ENCODE peak calls at places on chromosomes 2 and 18, in eight cellular contexts. M is pancreas, Q is heart right ventricle, F is breast epithelium, J is colonic mucosa, W is lower lobe of right lung, Y is transverse colon, I is PC-9. L is an unnamed sample. For H3K36me3, the result is how much of the 10 kb centered on the place peaks cover.

GRCh38 chr2:30225131-30225762 is 6.1 kb upstream of the LBH start:
- DNase-seq in M (no peak), Q (peak), F (no peak), J (no peak), W (no peak), Y (peak), I (no peak), L (no peak)

GRCh38 chr2:2707111-2708035 is 376.3 kb upstream of the MYT1L start:
- DNase-seq in M (no peak), Q (no peak), F (no peak), J (no peak), W (no peak), Y (no peak), I (no peak), L (no peak)

GRCh38 chr2:68031546-68032160 is 31.2 kb downstream of the C1D start:
- DNase-seq in M (no peak), Q (no peak), F (no peak), J (no peak), W (no peak), Y (no peak), I (no peak), L (no peak)

GRCh38 chr18:10022365-10022764 is 108.5 kb downstream of the VAPA start:
- DNase-seq in M (no peak), Q (no peak), F (no peak), J (peak), W (no peak), Y (no peak), I (no peak), L (no peak)

GRCh38 chr2:140842110-140842509 is 1288.7 kb downstream of the LRP1B start:
- DNase-seq in M (no peak), Q (no peak), F (no peak), J (no peak), W (no peak), Y (no peak), I (no peak), L (no peak)

GRCh38 chr18:22455425-22456150 is 37.9 kb upstream of the CTAGE1 start:
- DNase-seq in M (no peak), Q (no peak), F (no peak), J (no peak), W (no peak), Y (no peak), I (no peak), L (no peak)

GRCh38 chr2:8026381-8026780 is 655.5 kb upstream of the ID2 start:
- DNase-seq in M (no peak), Q (no peak), F (no peak), J (no peak), W (no peak), Y (no peak), I (no peak), L (no peak)

GRCh38 chr2:239329972-239330572 is 70.7 kb downstream of the HDAC4 start:
- DNase-seq in M (peak), Q (no peak), F (no peak), J (no peak), W (no peak), Y (no peak), I (no peak), L (no peak)

GRCh38 chr2:16508061-16508851 is 157.4 kb downstream of the CYRIA start:
- DNase-seq in M (peak), Q (peak), F (no peak), J (peak), W (peak), Y (peak), I (peak), L (no peak)

GRCh38 chr2:104853926-104854506 is at the start of gene POU3F3:
- DNase-seq in M (no peak), Q (peak), F (no peak), J (peak), W (no peak), Y (peak), I (no peak), L (peak)

GRCh38 chr18:58732471-58732870 is 61.2 kb downstream of the MALT1 start:
- DNase-seq in M (no peak), Q (no peak), F (no peak), J (no peak), W (no peak), Y (no peak), I (no peak), L (no peak)

GRCh38 chr2:189369566-189369965 is 71.7 kb upstream of the WDR75 start:
- DNase-seq in M (no peak), Q (no peak), F (no peak), J (no peak), W (no peak), Y (no peak), I (no peak), L (no peak)

GRCh38 chr18:22136395-22136794 is 33.0 kb upstream of the GATA6 start:
- DNase-seq in M (no peak), Q (no peak), F (no peak), J (peak), W (no peak), Y (no peak), I (no peak), L (peak)

GRCh38 chr2:96528680-96529375 is 7.7 kb upstream of the ARID5A start:
- DNase-seq in M (no peak), Q (no peak), F (no peak), J (no peak), W (no peak), Y (no peak), I (no peak), L (no peak)

GRCh38 chr18:9750606-9751304 is 42.7 kb downstream of the RAB31 start:
- DNase-seq in M (no peak), Q (no peak), F (no peak), J (no peak), W (no peak), Y (no peak), I (no peak), L (no peak)

GRCh38 chr2:25711641-25712369 is 38.4 kb upstream of the DTNB start:
- DNase-seq in M (no peak), Q (no peak), F (no peak), J (no peak), W (no peak), Y (no peak), I (no peak), L (no peak)

GRCh38 chr2:7620255-7620654 is 703.0 kb downstream of the RNF144A start:
- DNase-seq in M (no peak), Q (no peak), F (no peak), J (no peak), W (no peak), Y (no peak), I (no peak), L (no peak)

GRCh38 chr2:31219131-31219969 is 2.0 kb upstream of the CAPN14 start:
- DNase-seq in M (no peak), Q (no peak), F (no peak), J (no peak), W (no peak), Y (no peak), I (no peak), L (no peak)

GRCh38 chr2:79832540-79833234 is 319.8 kb downstream of the CTNNA2 start:
- DNase-seq in M (no peak), Q (no peak), F (no peak), J (no peak), W (no peak), Y (no peak), I (no peak), L (no peak)

GRCh38 chr2:137118140-137118539 is 352.8 kb downstream of the THSD7B start:
- DNase-seq in M (no peak), Q (no peak), F (no peak), J (no peak), W (no peak), Y (no peak), I (no peak), L (no peak)

GRCh38 chr2:227163998-227164744 is at the start of the genes COL4A3 and COL4A4:
- DNase-seq in M (peak), Q (peak), F (no peak), J (peak), W (peak), Y (peak), I (peak), L (no peak)

GRCh38 chr18:54777989-54778388 is 50.3 kb upstream of the RAB27B start:
- DNase-seq in M (no peak), Q (no peak), F (no peak), J (no peak), W (no peak), Y (no peak), I (no peak), L (no peak)

GRCh38 chr18:47718646-47719045 is 211.8 kb downstream of the SMAD2 start:
- DNase-seq in M (no peak), Q (no peak), F (no peak), J (no peak), W (no peak), Y (no peak), I (no peak), L (no peak)

GRCh38 chr2:24351627-24351938 is 8.8 kb downstream of the ITSN2 start:
- DNase-seq in M (no peak), Q (no peak), F (no peak), J (no peak), W (no peak), Y (no peak), I (no peak), L (no peak)

GRCh38 chr2:100780203-100781008 is 39.5 kb upstream of the NPAS2 start:
- DNase-seq in M (no peak), Q (peak), F (no peak), J (peak), W (no peak), Y (peak), I (peak), L (peak)

GRCh38 chr2:26607698-26608097 is 33.5 kb downstream of the CIB4 start:
- DNase-seq in M (no peak), Q (no peak), F (no peak), J (no peak), W (no peak), Y (no peak), I (no peak), L (no peak)

GRCh38 chr2:202072226-202072625 is 829 bp upstream of the KIAA2012 start:
- DNase-seq in M (no peak), Q (no peak), F (no peak), J (no peak), W (no peak), Y (no peak), I (no peak), L (no peak)

GRCh38 chr2:130336877-130337734 is 5.6 kb upstream of the IMP4 start:
- DNase-seq in M (peak), Q (peak), F (peak), J (peak), W (peak), Y (peak), I (peak), L (peak)
- TF ChIP-seq CTCF in M (no peak), Q (no peak), F (no peak), J (no peak), W (no peak), Y (peak), I (no peak), L (no peak)

GRCh38 chr2:11758639-11759038 is 12.2 kb downstream of the LPIN1 start:
- DNase-seq in M (no peak), Q (no peak), F (no peak), J (no peak), W (no peak), Y (no peak), I (no peak), L (no peak)
- H3K36me3 ChIP-seq in M (under half), Q (under half), F (under half), J (under half), W (under half), Y (under half), I (under half), L (under half)

DNA sequence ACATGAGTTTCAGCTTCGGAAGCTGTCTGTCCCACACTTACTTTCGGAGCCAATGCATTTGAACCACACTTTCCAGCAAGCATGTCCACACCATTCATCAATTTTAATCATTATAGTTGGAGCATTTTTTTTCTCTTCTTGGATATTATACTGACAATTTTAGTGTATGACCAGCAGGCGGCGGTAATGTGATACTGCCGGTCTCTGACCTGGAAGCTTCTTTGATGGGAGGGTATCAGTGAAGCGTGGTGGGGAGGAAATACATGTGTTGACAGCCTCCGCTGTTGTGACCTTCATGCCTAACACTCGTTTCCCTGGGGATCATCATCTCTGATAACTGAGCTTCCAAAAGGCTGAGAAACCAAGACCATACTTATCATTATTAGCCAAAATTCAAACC is 231.7 kb downstream of the GBX2 start:
- DNase-seq in M (no peak), Q (no peak), F (peak), J (no peak), W (no peak), Y (no peak), I (no peak), L (no peak)
- TF ChIP-seq CTCF in M (no peak), Q (peak), F (no peak), J (no peak), W (no peak), Y (no peak), I (peak), L (peak)

GRCh38 chr2:54904836-54905235 is 145.4 kb downstream of the RTN4 start:
- DNase-seq in M (no peak), Q (no peak), F (no peak), J (peak), W (no peak), Y (peak), I (peak), L (no peak)

GRCh38 chr2:54902763-54903162 is 147.5 kb downstream of the RTN4 start:
- DNase-seq in M (no peak), Q (no peak), F (no peak), J (no peak), W (no peak), Y (no peak), I (no peak), L (no peak)

GRCh38 chr2:54901224-54901986 is 148.8 kb downstream of the RTN4 start:
- DNase-seq in M (no peak), Q (no peak), F (no peak), J (no peak), W (no peak), Y (no peak), I (no peak), L (no peak)

GRCh38 chr2:54906711-54907110 is 143.5 kb downstream of the RTN4 start:
- DNase-seq in M (no peak), Q (no peak), F (no peak), J (no peak), W (no peak), Y (no peak), I (no peak), L (no peak)

GRCh38 chr2:54903736-54904554 is 146.3 kb downstream of the RTN4 start:
- DNase-seq in M (no peak), Q (no peak), F (no peak), J (peak), W (no peak), Y (peak), I (peak), L (peak)
- H3K36me3 ChIP-seq in M (under half), Q (under half), F (under half), J (under half), W (under half), Y (under half), I (under half), L (under half)

GRCh38 chr2:206780671-206781070 is 15.3 kb downstream of the FASTKD2 start:
- DNase-seq in M (no peak), Q (no peak), F (no peak), J (no peak), W (no peak), Y (no peak), I (no peak), L (no peak)

GRCh38 chr2:206784559-206785353 is 19.4 kb downstream of the FASTKD2 start:
- DNase-seq in M (no peak), Q (no peak), F (no peak), J (no peak), W (no peak), Y (no peak), I (no peak), L (no peak)

DNA sequence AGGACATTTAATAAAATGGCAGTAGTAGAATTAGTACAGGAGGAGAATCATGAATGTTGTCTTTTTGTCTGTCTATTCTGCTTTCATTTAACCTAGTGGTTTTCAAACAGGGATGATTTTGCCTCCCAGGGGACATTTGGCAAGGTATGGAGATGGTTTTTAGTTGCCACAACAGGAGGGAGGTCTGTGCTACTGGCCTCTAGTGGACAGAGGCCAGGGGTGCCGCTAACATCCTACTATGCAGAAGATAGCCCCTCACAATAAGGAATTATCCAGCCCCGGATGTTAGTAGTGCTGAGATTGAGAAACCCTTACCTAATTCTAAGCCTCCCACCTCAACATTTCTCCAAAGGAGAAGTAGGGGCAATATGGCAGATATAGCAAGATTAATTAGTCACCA is 18.3 kb downstream of the FASTKD2 start:
- DNase-seq in M (no peak), Q (no peak), F (no peak), J (no peak), W (no peak), Y (no peak), I (no peak), L (no peak)
- TF ChIP-seq CTCF in M (no peak), Q (peak), F (no peak), J (no peak), W (peak), Y (no peak), I (peak), L (peak)

DNA sequence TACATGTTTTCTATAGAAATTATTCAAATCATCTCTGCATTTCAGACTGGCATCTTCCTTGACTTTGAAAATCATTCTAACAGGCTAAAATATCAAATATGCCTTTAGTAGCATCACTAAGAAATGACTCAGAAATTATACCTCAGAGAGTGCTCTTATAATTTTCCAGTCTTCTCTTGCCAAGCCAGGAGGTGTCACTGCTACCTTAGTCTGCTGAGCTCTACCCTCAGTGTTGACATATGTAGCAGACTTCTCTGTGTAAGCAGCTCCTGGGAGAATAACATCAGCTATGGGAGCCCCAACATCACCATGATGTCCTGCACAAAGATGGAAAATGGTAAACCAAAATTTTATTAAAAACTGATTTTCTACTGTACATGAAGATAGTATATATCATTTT is 31.6 kb downstream of the NDUFS1 start:
- DNase-seq in M (no peak), Q (no peak), F (no peak), J (no peak), W (no peak), Y (no peak), I (no peak), L (no peak)
- H3K36me3 ChIP-seq in M (under half), Q (under half), F (under half), J (under half), W (half or more), Y (under half), I (under half), L (under half)

DNA sequence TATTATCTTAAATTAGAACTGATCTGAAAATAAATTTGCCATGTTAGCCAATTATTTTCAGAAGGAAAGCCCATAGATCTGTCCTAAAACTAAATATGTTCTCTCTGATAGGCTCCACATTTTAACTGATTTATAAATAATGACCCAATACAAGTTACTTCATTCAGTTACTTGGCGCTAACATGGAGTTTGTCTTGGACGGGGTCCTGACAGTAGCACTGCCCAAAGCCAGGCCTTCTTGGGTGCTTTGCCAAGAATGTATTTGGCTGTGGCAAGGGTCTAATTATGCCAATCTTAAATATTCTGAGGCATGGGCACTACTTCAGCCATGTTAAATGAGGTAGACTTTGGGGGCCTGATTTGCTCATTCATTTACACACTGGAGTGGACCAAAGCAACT is 135.1 kb upstream of the PKDCC start:
- DNase-seq in M (no peak), Q (no peak), F (no peak), J (no peak), W (no peak), Y (no peak), I (no peak), L (no peak)
- TF ChIP-seq CTCF in M (no peak), Q (no peak), F (no peak), J (no peak), W (no peak), Y (no peak), I (no peak), L (no peak)

GRCh38 chr2:207614824-207615223 is 10.4 kb downstream of the METTL21A start:
- DNase-seq in M (no peak), Q (no peak), F (no peak), J (no peak), W (no peak), Y (no peak), I (no peak), L (no peak)
- H3K36me3 ChIP-seq in M (under half), Q (under half), F (under half), J (under half), W (under half), Y (under half), I (under half), L (under half)

GRCh38 chr2:172460780-172461201 is 33.4 kb downstream of the ITGA6 start:
- DNase-seq in M (no peak), Q (no peak), F (no peak), J (no peak), W (no peak), Y (no peak), I (no peak), L (no peak)

GRCh38 chr2:172465417-172466334 is 38.3 kb downstream of the ITGA6 start:
- DNase-seq in M (no peak), Q (peak), F (peak), J (peak), W (peak), Y (peak), I (peak), L (no peak)

GRCh38 chr2:172461591-172462392 is 34.4 kb downstream of the ITGA6 start:
- DNase-seq in M (peak), Q (peak), F (no peak), J (peak), W (peak), Y (peak), I (peak), L (no peak)

GRCh38 chr2:172464340-172465129 is 37.1 kb downstream of the ITGA6 start:
- DNase-seq in M (no peak), Q (no peak), F (no peak), J (peak), W (no peak), Y (no peak), I (peak), L (no peak)

DNA sequence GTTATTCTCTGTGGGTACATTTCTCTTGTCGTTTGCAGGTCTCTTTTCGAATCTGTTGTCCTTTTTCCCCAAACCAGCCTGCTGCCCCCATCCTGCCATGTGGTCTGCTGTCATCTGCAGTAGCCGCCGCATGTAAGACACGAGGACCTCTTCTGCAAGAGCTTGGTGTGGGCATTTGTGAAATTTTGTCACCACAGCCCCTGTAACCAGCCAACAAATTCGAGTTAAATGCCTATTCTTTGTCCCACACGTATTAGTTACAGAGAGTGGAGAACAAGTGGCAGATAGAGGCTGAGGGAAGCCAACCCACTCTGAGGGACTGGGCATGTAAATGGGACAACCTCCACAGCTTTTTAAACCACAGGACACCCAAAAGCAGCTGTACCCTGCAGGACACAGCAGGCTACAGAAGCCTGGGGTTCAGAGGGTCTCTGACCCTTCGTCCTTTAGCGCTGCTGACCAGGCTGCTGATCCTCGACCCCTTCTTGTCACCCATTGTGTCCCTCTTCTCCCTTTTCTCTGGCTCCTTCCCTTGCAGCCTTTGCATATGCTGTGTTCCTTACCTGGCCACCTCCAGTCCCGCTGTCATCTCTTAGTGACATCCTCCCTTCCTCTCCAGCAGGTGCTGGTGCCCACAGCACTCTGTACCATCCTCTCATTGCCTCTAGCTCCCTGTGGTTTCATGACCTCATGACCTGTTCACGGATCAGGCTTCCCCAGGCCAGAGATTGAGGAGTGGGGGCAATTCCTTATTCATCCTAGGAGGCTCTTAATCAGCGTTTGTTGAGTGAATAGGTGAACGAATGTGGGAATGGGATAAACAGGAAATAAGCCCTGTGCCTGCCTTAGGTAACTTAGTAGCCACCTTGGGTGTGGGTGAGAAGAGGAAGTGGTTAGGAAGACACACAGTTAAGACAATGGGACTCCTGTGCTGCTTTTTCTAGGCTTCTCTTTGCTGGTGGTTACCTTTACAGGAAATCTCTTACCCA is 35.3 kb downstream of the ITGA6 start:
- DNase-seq in M (no peak), Q (no peak), F (no peak), J (peak), W (no peak), Y (peak), I (peak), L (no peak)
- TF ChIP-seq CTCF in M (no peak), Q (no peak), F (no peak), J (no peak), W (peak), Y (no peak), I (peak), L (no peak)

L was measured in kidney epithelial cell.